ENCODE peak calls at places on chromosomes 4 and X, in ten cellular contexts. C is foreskin keratinocyte; D is smooth muscle cell of the brain vasculature; X is SK-N-SH; K is NCI-H1092; V is type B pancreatic cell; Z is CD4-positive, alpha-beta memory T cell; S is cardiac muscle cell; L is T-helper 1 cell; Y is stimulated activated CD8-positive, alpha-beta memory T cell treated with anti-CD3 and anti-CD28 coated beads, Interleukin-2, amount 100 ng/mL, for 48 hours. I is an unnamed sample.

GRCh38 chr4:181525641-181526040 is 717.6 kb upstream of the TENM3 start:
- DNase-seq in K (no peak), X (no peak), Y (no peak), V (no peak), S (no peak), C (no peak), Z (no peak), D (no peak), L (no peak), I (no peak)

GRCh38 chr4:40307627-40308497 is 27.3 kb upstream of the CHRNA9 start:
- DNase-seq in C (no peak), Y (peak; percentile 55), L (peak; percentile 57), K (no peak), V (no peak), D (no peak), X (no peak), S (no peak), Z (peak; percentile 68), I (peak; percentile 70)

GRCh38 chr4:15506464-15506863 is 36.8 kb downstream of the CC2D2A start:
- DNase-seq in V (no peak), X (no peak), L (no peak), S (peak; percentile 15), Z (no peak), C (peak; percentile 25), Y (no peak), K (no peak), D (no peak), I (no peak)

GRCh38 chr4:148116264-148116663 is 325.9 kb downstream of the NR3C2 start:
- DNase-seq in D (peak; percentile 82), Y (no peak), V (no peak), C (no peak), Z (no peak), S (peak; percentile 82), X (no peak), L (no peak), K (no peak), I (no peak)

GRCh38 chrX:10217218-10217617 is 60.4 kb downstream of the CLCN4 start:
- DNase-seq in Z (no peak), K (no peak), Y (no peak), X (no peak), D (no peak), V (no peak), S (no peak), C (no peak), L (no peak), I (no peak)

GRCh38 chr4:74692973-74693372 is 101.3 kb downstream of the BTC start:
- DNase-seq in Y (no peak), X (no peak), S (no peak), C (no peak), K (no peak), Z (no peak), V (no peak), L (no peak), D (no peak), I (no peak)

GRCh38 chrX:40646489-40647306 is 663 bp downstream of the CXorf38 start:
- DNase-seq in D (no peak), K (no peak), C (no peak), L (peak; percentile 22), Z (peak; percentile 43), S (peak; percentile 20), X (peak; percentile 62), Y (peak; percentile 10), V (no peak), I (peak; percentile 56)

GRCh38 chrX:35664838-35665237 is 133.3 kb upstream of the MAGEB16 start:
- DNase-seq in V (no peak), Y (no peak), Z (no peak), D (no peak), X (no peak), C (no peak), S (no peak), K (no peak), L (no peak), I (no peak)

GRCh38 chrX:46447384-46447783 is 97.8 kb downstream of the ZNF674 start:
- DNase-seq in D (no peak), C (no peak), Y (no peak), V (no peak), L (no peak), K (no peak), Z (no peak), S (peak; percentile 29), X (no peak), I (no peak)

GRCh38 chrX:27598312-27598711 is 8.2 kb downstream of the DCAF8L2 start:
- DNase-seq in Y (no peak), K (no peak), L (no peak), Z (no peak), X (no peak), S (peak; percentile 92), D (no peak), V (no peak), C (no peak), I (no peak)

GRCh38 chr4:122151982-122152698 is at the start of gene BLTP1:
- DNase-seq in L (peak; percentile 86), Z (peak; percentile 89), C (peak; percentile 46), X (peak; percentile 98), S (peak; percentile 85), K (peak; percentile 78), Y (peak; percentile 79), V (peak; percentile 88), D (peak; percentile 62), I (peak; percentile 93)

GRCh38 chrX:70454441-70455365 is 10.1 kb downstream of the DLG3 start:
- DNase-seq in S (peak; percentile 75), X (peak; percentile 88), D (no peak), V (peak; percentile 83), Z (peak; percentile 68), K (peak; percentile 87), C (peak; percentile 59), L (peak; percentile 72), Y (peak; percentile 50), I (peak; percentile 91)

GRCh38 chrX:108020631-108021030 is 24.2 kb upstream of the VSIG1 start:
- DNase-seq in Z (peak; percentile 49), X (no peak), K (no peak), Y (no peak), D (no peak), C (no peak), L (no peak), V (no peak), S (peak; percentile 25), I (no peak)

GRCh38 chr4:114636192-114636935 is 37.8 kb downstream of the UGT8 start:
- DNase-seq in C (no peak), L (no peak), Y (no peak), K (no peak), V (no peak), X (no peak), Z (no peak), S (no peak), D (no peak), I (no peak)

GRCh38 chrX:11386001-11386523 is 92.8 kb downstream of the AMELX start:
- DNase-seq in D (no peak), K (no peak), Y (no peak), L (no peak), V (no peak), C (no peak), Z (no peak), X (no peak), S (peak; percentile 79), I (no peak)

GRCh38 chrX:128884430-128884829 is 638.9 kb downstream of the SMARCA1 start:
- DNase-seq in L (no peak), K (no peak), X (no peak), Y (no peak), V (no peak), Z (no peak), C (no peak), S (no peak), D (no peak), I (no peak)

GRCh38 chr4:155208258-155209054 is at the start of gene NPY2R:
- DNase-seq in S (no peak), V (peak; percentile 69), L (no peak), D (no peak), C (no peak), Y (no peak), X (peak; percentile 69), Z (no peak), K (no peak), I (no peak)

GRCh38 chr4:127140306-127140705 is 492.5 kb upstream of the INTU start:
- DNase-seq in K (no peak), Y (no peak), C (no peak), D (peak; percentile 61), L (no peak), V (no peak), Z (no peak), S (no peak), X (no peak), I (no peak)

GRCh38 chr4:6367313-6367945 is 97.8 kb downstream of the WFS1 start:
- DNase-seq in C (no peak), L (no peak), Z (no peak), S (no peak), K (peak; percentile 93), X (no peak), D (no peak), Y (no peak), V (no peak), I (peak; percentile 22)